ENCODE peak calls at places on chromosomes 16 and 17, in nine cellular contexts. W is bronchial epithelial cell; L is spleen; D is cardiac fibroblast; K is lung; X is neural progenitor cell; U is left ventricle myocardium inferior; Q is CD8-positive, alpha-beta T cell; H is transverse colon. P is an unnamed sample.

GRCh38 chr17:81966343-81967243 is 5.6 kb upstream of the NOTUM start:
- DNase-seq in W (no peak), L (peak; percentile 86), D (peak; percentile 66), K (peak; percentile 39), X (peak; percentile 80), U (peak; percentile 78), Q (no peak), H (peak; percentile 70), P (no peak)

GRCh38 chr16:86403541-86404163 is 106.7 kb upstream of the FOXF1 start:
- DNase-seq in W (no peak), L (no peak), D (peak; percentile 36), K (no peak), X (no peak), U (no peak), Q (no peak), H (no peak), P (no peak)

GRCh38 chr16:4338125-4338582 is 13.0 kb downstream of the PAM16 start:
- DNase-seq in W (no peak), L (no peak), D (no peak), K (no peak), X (no peak), U (no peak), Q (no peak), H (no peak), P (no peak)

GRCh38 chr17:77455111-77455877 is 314.5 kb downstream of the SEC14L1 start:
- DNase-seq in W (no peak), L (peak; percentile 81), D (peak; percentile 93), K (no peak), X (no peak), U (no peak), Q (no peak), H (no peak), P (no peak)

GRCh38 chr16:75534560-75535205 is 1.2 kb downstream of the CHST5 start:
- DNase-seq in W (no peak), L (no peak), D (no peak), K (no peak), X (no peak), U (no peak), Q (no peak), H (no peak), P (no peak)

GRCh38 chr16:65842067-65842466 is 524.4 kb upstream of the CDH5 start:
- DNase-seq in W (peak; percentile 71), L (no peak), D (no peak), K (no peak), X (no peak), U (no peak), Q (no peak), H (no peak), P (no peak)

GRCh38 chr16:87202346-87202745 is 114.8 kb downstream of the C16orf95 start:
- DNase-seq in W (no peak), L (no peak), D (peak; percentile 36), K (no peak), X (no peak), U (no peak), Q (no peak), H (no peak), P (no peak)

GRCh38 chr17:45001310-45001709 is 33.2 kb upstream of the C1QL1 start:
- DNase-seq in W (no peak), L (no peak), D (no peak), K (no peak), X (no peak), U (no peak), Q (no peak), H (no peak), P (no peak)

GRCh38 chr17:57757735-57758134 is 12.6 kb upstream of the CCDC182 start:
- DNase-seq in W (no peak), L (no peak), D (no peak), K (no peak), X (no peak), U (no peak), Q (no peak), H (no peak), P (no peak)

GRCh38 chr16:88886311-88886914 is 20.0 kb upstream of the PABPN1L start:
- DNase-seq in W (no peak), L (no peak), D (no peak), K (no peak), X (no peak), U (peak; percentile 28), Q (no peak), H (no peak), P (no peak)

GRCh38 chr17:59366040-59366757 is 34.7 kb downstream of the YPEL2 start:
- DNase-seq in W (no peak), L (no peak), D (peak; percentile 18), K (no peak), X (peak; percentile 91), U (no peak), Q (no peak), H (no peak), P (no peak)

GRCh38 chr17:46777943-46778915 is 40.3 kb downstream of the WNT3 start:
- DNase-seq in W (no peak), L (peak; percentile 36), D (no peak), K (no peak), X (peak; percentile 83), U (no peak), Q (no peak), H (no peak), P (no peak)

GRCh38 chr16:68445458-68445857 is 2.9 kb downstream of the SMPD3 start:
- DNase-seq in W (peak; percentile 58), L (no peak), D (peak; percentile 11), K (peak; percentile 55), X (peak; percentile 90), U (no peak), Q (no peak), H (peak; percentile 64), P (no peak)

GRCh38 chr17:6279659-6280058 is 155.3 kb downstream of the AIPL1 start:
- DNase-seq in W (peak; percentile 80), L (no peak), D (no peak), K (no peak), X (peak; percentile 65), U (no peak), Q (no peak), H (peak; percentile 71), P (peak; percentile 22)

DNA sequence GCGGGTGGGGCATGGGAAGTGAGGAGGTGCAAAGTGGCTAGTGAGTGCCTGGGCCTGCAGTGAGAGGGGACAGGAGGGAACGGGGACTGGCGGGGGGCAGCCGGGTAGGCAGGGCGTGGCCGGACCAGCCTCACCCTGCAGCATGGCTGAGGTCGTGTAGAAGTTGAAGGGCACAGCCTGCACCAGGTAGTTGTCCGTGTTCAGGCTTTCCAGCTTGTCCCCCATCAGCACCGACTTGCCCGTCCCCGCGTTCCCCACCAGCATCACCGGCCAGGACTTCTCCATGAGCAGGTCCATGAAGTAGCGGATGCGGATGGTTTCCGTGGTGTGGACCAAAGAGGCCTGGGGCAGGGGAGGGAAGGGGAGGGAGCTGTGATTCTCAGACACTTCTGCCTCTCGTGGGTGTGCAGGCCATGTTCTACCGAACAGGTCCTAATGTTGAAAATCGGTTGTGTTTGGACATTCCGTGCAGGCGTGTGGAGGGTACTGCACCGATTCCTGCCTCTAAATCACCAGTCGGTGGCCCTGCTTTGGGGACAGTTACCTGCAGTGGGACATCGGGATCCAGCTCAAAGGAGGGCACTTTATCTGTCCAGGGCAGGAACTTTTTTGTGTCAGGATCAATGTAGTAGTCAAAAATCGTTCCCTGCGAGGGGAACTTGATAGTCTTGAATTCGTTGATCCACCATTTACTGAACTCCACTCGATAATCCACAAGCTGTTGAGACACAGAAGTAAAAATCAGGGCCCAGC is 91.6 kb downstream of the DNAH17 start:
- DNase-seq in W (no peak), L (no peak), D (no peak), K (no peak), X (no peak), U (no peak), Q (no peak), H (no peak), P (no peak)
- H3K4me3 ChIP-seq in W (no peak overlapping the region), L (no peak overlapping the region), D (no peak overlapping the region), K (no peak overlapping the region), X (peak overlapping the region; percentile 58), U (no peak overlapping the region), Q (no peak overlapping the region), H (no peak overlapping the region), P (peak overlapping the region; percentile 46)

GRCh38 chr16:30997000-30997886 is 12.2 kb downstream of the HSD3B7 start:
- DNase-seq in W (peak; percentile 55), L (peak; percentile 96), D (peak; percentile 72), K (peak; percentile 86), X (peak; percentile 87), U (peak; percentile 86), Q (peak; percentile 80), H (peak; percentile 87), P (peak; percentile 85)

GRCh38 chr16:30997887-30998711 is 12.3 kb downstream of the STX1B start:
- DNase-seq in W (peak; percentile 90), L (no peak), D (peak; percentile 57), K (no peak), X (no peak), U (no peak), Q (no peak), H (no peak), P (no peak)

GRCh38 chr16:30995927-30996323 is 10.9 kb downstream of the HSD3B7 start:
- DNase-seq in W (no peak), L (no peak), D (no peak), K (no peak), X (no peak), U (no peak), Q (no peak), H (no peak), P (no peak)

GRCh38 chr16:30998852-30999761 is 11.3 kb downstream of the STX1B start:
- DNase-seq in W (no peak), L (no peak), D (no peak), K (no peak), X (no peak), U (no peak), Q (no peak), H (no peak), P (no peak)

GRCh38 chr16:30996324-30996999 is 11.5 kb downstream of the HSD3B7 start:
- DNase-seq in W (peak; percentile 13), L (no peak), D (no peak), K (no peak), X (no peak), U (no peak), Q (no peak), H (peak; percentile 51), P (no peak)
- H3K4me3 ChIP-seq in W (peak overlapping the region; percentile 49), L (peak overlapping the region; percentile 47), D (peak overlapping the region; percentile 50), K (peak overlapping the region; percentile 18), X (peak overlapping the region; percentile 55), U (peak overlapping the region; percentile 68), Q (peak overlapping the region; percentile 93), H (peak overlapping the region; percentile 49), P (no peak overlapping the region)

DNA sequence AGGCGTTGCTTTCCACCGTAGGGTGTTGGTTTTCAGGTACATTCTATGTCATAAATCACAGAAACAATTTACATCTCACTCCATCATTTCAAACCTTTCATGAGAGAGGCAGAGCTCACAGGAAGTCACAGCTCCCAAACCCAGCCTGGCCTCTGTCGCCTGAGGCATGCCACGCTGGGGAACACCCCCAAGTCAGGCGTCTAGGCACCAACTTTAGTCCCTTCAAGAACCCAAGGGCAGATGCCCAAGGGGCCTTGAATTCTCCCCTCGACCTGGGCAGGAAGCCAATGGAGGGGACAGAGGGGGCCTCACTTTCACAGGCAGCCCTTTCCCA is 10.5 kb downstream of the TBX4 start:
- DNase-seq in W (no peak), L (peak; percentile 45), D (no peak), K (no peak), X (no peak), U (no peak), Q (no peak), H (no peak), P (no peak)
- H3K4me3 ChIP-seq in W (no peak overlapping the region), L (no peak overlapping the region), D (no peak overlapping the region), K (no peak overlapping the region), X (peak overlapping the region; percentile 46), U (peak overlapping the region; percentile 44), Q (no peak overlapping the region), H (no peak overlapping the region), P (no peak overlapping the region)

GRCh38 chr17:9272506-9272905 is 251.2 kb downstream of the NTN1 start:
- DNase-seq in W (no peak), L (no peak), D (peak; percentile 14), K (no peak), X (no peak), U (no peak), Q (no peak), H (no peak), P (no peak)
- H3K4me3 ChIP-seq in W (no peak overlapping the region), L (no peak overlapping the region), D (no peak overlapping the region), K (no peak overlapping the region), X (no peak overlapping the region), U (no peak overlapping the region), Q (no peak overlapping the region), H (no peak overlapping the region), P (no peak overlapping the region)